ENCODE peak calls at places on chromosomes 4 and X, in six cellular contexts. C is IMR-90, P is aorta, U is cardiac muscle cell, D is colonic mucosa, F is BE2C. T is an unnamed sample. For H3K4me1, the result is how much of the 10 kb centered on the place peaks cover.

GRCh38 chr4:78829296-78829695 is 53.1 kb downstream of the BMP2K start:
- DNase-seq in C (peak), P (no peak), U (peak), D (no peak), F (no peak), T (no peak)

GRCh38 chr4:8769645-8770517 is 101.8 kb downstream of the HMX1 start:
- DNase-seq in C (no peak), P (peak), U (no peak), D (no peak), F (peak), T (no peak)

GRCh38 chr4:81260443-81261102 is 45.6 kb upstream of the PRKG2 start:
- DNase-seq in C (no peak), P (no peak), U (peak), D (no peak), F (no peak), T (no peak)

GRCh38 chrX:150199803-150200202 is 163.3 kb upstream of the MAMLD1 start:
- DNase-seq in C (no peak), P (no peak), U (no peak), D (no peak), F (no peak), T (no peak)

GRCh38 chrX:150546711-150547153 is 21.7 kb upstream of the MTM1 start:
- DNase-seq in C (no peak), P (no peak), U (no peak), D (no peak), F (no peak), T (peak)

GRCh38 chrX:41452565-41452964 is 5.4 kb downstream of the NYX start:
- DNase-seq in C (peak), P (no peak), U (no peak), D (no peak), F (no peak), T (no peak)

GRCh38 chrX:33211356-33212254 is at the start of gene DMD:
- DNase-seq in C (peak), P (peak), U (peak), D (no peak), F (no peak), T (peak)

GRCh38 chr4:71765349-71765748 is 18.5 kb downstream of the GC start:
- DNase-seq in C (peak), P (no peak), U (peak), D (no peak), F (no peak), T (no peak)

GRCh38 chrX:11481035-11481434 is 184.7 kb downstream of the ARHGAP6 start:
- DNase-seq in C (peak), P (no peak), U (peak), D (no peak), F (no peak), T (no peak)

GRCh38 chr4:791866-792630 is 33.9 kb downstream of the CPLX1 start:
- DNase-seq in C (no peak), P (no peak), U (peak), D (peak), F (no peak), T (no peak)

GRCh38 chr4:73606465-73606974 is 13.7 kb downstream of the RASSF6 start:
- DNase-seq in C (no peak), P (no peak), U (no peak), D (peak), F (no peak), T (peak)

GRCh38 chr4:924107-925096 is 7.7 kb downstream of the GAK start:
- DNase-seq in C (peak), P (peak), U (peak), D (no peak), F (no peak), T (no peak)

GRCh38 chr4:56164921-56165320 is 216.2 kb downstream of the CEP135 start:
- DNase-seq in C (no peak), P (no peak), U (no peak), D (no peak), F (no peak), T (no peak)

GRCh38 chr4:2598661-2599654 is 62.5 kb downstream of the FAM193A start:
- DNase-seq in C (peak), P (no peak), U (peak), D (no peak), F (peak), T (no peak)

GRCh38 chr4:98710831-98711230 is 52.4 kb upstream of the TSPAN5 start:
- DNase-seq in C (no peak), P (no peak), U (peak), D (no peak), F (no peak), T (no peak)

GRCh38 chr4:32985256-32985655 is 2265.1 kb downstream of the PCDH7 start:
- DNase-seq in C (no peak), P (no peak), U (peak), D (no peak), F (no peak), T (no peak)

DNA sequence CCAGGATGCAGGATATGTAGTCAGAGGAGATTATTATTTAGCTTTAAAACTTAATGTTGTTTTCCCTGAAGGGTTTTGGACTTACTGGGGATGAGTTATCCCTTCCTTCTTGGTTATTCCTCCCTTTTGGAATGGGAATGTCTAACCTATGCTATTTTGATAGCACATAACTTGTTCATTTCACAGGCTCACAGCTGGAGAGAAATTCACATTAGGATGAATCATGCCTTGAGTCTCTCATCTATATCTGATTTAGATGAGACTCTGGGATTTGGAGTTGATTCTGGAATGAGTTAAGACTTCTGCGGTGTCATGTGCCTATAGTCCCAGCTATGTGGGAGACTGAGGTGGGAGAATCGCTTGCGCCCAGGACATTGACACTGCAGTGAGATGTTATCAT is 81.1 kb downstream of the ATP11C start:
- DNase-seq in C (peak), P (no peak), U (no peak), D (no peak), F (no peak), T (no peak)
- H3K4me1 ChIP-seq in C (under half), P (under half), U (under half), D (under half), F (under half), T (under half)

DNA sequence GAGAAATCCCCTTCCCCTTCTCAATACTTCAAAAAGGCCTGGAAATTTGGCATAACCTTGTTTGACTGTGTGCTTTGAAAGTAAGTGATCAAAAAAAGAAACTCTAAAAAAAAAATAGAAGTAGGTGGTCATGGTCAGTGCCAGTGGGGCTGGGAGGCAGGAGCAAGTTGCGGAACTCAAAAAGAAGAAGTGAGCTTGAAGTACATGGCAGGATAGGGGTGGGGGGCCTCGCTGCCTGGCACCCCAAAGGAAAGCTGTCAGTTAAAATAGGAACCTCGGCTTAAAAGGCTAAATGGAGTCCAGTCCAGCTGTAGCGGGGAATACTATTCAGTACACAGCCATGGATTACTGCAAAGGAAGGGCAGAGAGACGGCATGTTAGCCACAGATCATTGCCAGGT is 12.2 kb upstream of the NKRF start:
- DNase-seq in C (no peak), P (peak), U (no peak), D (no peak), F (no peak), T (no peak)
- H3K4me3 ChIP-seq in C (no peak), P (no peak), U (no peak), D (no peak), F (no peak), T (no peak)

DNA sequence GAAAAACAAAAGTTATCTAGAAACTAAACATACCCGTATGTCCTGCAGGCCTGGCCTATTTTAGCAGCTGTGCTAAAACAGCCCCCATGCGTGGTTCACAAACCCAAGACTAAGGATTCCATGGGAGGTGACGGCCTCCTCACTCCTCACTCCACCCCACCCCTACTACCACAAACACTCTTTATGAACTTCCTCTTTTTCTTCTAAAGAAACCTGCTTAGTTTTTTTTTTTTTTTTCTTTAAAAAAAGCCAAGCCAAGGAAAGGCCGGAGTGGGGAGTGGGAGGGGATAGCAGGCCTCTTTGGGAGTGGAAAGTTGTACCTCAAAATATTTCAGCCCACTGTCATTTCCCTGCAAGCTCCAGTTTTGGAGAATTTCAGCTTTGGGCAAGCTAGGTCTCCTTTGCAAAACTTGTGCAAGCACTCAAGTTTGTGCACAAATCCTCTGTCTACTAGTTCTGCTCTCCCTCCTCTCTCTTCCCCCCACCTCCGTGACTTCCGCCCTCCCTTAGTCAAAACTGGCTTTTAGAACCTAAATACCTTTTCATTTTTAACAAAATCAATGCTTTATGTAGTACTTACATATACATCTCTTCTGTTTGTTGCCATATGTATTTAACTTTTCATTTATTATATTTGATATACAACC is 456 bp upstream of the ANTXR2 start:
- DNase-seq in C (no peak), P (no peak), U (no peak), D (no peak), F (no peak), T (no peak)
- H3K4me1 ChIP-seq in C (under half), P (under half), U (under half), D (under half), F (under half), T (under half)

DNA sequence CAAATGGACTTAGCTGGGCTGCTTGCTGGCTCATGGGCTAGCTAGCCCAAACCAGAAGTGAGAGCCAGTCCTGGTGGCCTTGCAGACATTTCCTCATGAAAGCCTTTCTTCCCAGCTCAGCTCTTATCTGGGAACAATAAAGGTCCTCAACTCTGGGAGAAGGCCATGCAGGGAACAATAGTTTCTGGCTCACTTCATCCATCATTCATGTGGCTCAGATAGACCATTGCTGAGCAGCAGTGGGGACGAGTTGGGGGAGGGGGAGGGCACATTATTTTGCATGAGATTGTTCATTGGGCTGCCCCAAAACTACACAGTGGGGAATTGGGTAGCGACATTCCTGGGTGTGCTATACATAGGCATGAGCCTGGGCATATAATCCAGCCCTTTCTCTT is 47.6 kb downstream of the NHSL2 start:
- DNase-seq in C (no peak), P (no peak), U (peak), D (no peak), F (no peak), T (no peak)
- H3K4me3 ChIP-seq in C (no peak), P (no peak), U (no peak), D (no peak), F (no peak), T (no peak)